ENCODE peak calls at places on chromosomes 6 and 20, in six cellular contexts. C is GM23248, K is GM23338, A is hepatocyte, V is HCT116, H is PC-3. Y is an unnamed sample.

GRCh38 chr20:1203630-1204029 is 376 bp downstream of the C20orf202 start:
- DNase-seq in C (no peak), K (no peak), A (no peak), V (no peak), H (no peak), Y (no peak)

GRCh38 chr20:18421608-18422007 is 45.2 kb downstream of the DZANK1 start:
- DNase-seq in C (no peak), K (no peak), A (no peak), V (no peak), H (no peak), Y (no peak)

GRCh38 chr6:13013681-13014550 is 297.3 kb downstream of the PHACTR1 start:
- DNase-seq in C (peak; percentile 44), K (peak; percentile 62), A (peak; percentile 24), V (no peak), H (no peak), Y (no peak)

GRCh38 chr20:11426938-11427337 is 490.8 kb upstream of the BTBD3 start:
- DNase-seq in C (no peak), K (no peak), A (no peak), V (no peak), H (no peak), Y (no peak)

GRCh38 chr6:150767585-150768164 is 97.8 kb upstream of the MTHFD1L start:
- DNase-seq in C (peak; percentile 36), K (peak; percentile 51), A (peak; percentile 18), V (no peak), H (no peak), Y (no peak)

GRCh38 chr20:48100483-48100882 is 315.2 kb upstream of the SULF2 start:
- DNase-seq in C (no peak), K (no peak), A (no peak), V (no peak), H (no peak), Y (no peak)

GRCh38 chr6:116200619-116201249 is 53.1 kb downstream of the TSPYL4 start:
- DNase-seq in C (no peak), K (no peak), A (no peak), V (no peak), H (no peak), Y (no peak)

GRCh38 chr20:34907616-34908469 is 31.4 kb downstream of the ACSS2 start:
- DNase-seq in C (peak; percentile 89), K (no peak), A (peak; percentile 73), V (peak; percentile 90), H (peak; percentile 100), Y (no peak)

GRCh38 chr6:83270971-83271714 is 78.0 kb downstream of the RWDD2A start:
- DNase-seq in C (peak; percentile 59), K (no peak), A (no peak), V (peak; percentile 55), H (peak; percentile 76), Y (no peak)

GRCh38 chr20:43925786-43926185 is 11.1 kb downstream of the TOX2 start:
- DNase-seq in C (peak; percentile 63), K (no peak), A (no peak), V (no peak), H (peak; percentile 52), Y (no peak)

GRCh38 chr6:111870054-111870750 is 3.0 kb downstream of the FYN start:
- DNase-seq in C (no peak), K (peak; percentile 54), A (no peak), V (no peak), H (no peak), Y (peak; percentile 39)

GRCh38 chr6:88920777-88921728 is 42.4 kb downstream of the RNGTT start:
- DNase-seq in C (peak; percentile 6), K (no peak), A (no peak), V (no peak), H (no peak), Y (no peak)

GRCh38 chr6:6169141-6169540 is 151.3 kb downstream of the F13A1 start:
- DNase-seq in C (no peak), K (peak; percentile 58), A (no peak), V (no peak), H (no peak), Y (no peak)

GRCh38 chr6:130070747-130071146 is 52.4 kb downstream of the L3MBTL3 start:
- DNase-seq in C (peak; percentile 25), K (no peak), A (no peak), V (no peak), H (no peak), Y (no peak)

GRCh38 chr20:36826556-36827244 is 49.2 kb upstream of the TLDC2 start:
- DNase-seq in C (no peak), K (no peak), A (no peak), V (no peak), H (no peak), Y (no peak)

GRCh38 chr6:40545954-40546353 is 41.2 kb downstream of the LRFN2 start:
- DNase-seq in C (no peak), K (peak; percentile 88), A (no peak), V (no peak), H (no peak), Y (no peak)

GRCh38 chr6:125931733-125932450 is 24.7 kb upstream of the HINT3 start:
- DNase-seq in C (no peak), K (no peak), A (no peak), V (no peak), H (no peak), Y (no peak)

GRCh38 chr20:43838703-43839060 is 76.0 kb upstream of the TOX2 start:
- DNase-seq in C (no peak), K (no peak), A (no peak), V (no peak), H (no peak), Y (no peak)

GRCh38 chr6:71250050-71250689 is 38.4 kb upstream of the OGFRL1 start:
- DNase-seq in C (peak; percentile 83), K (peak; percentile 29), A (no peak), V (no peak), H (peak; percentile 47), Y (peak; percentile 59)

GRCh38 chr6:32169211-32169610 is 4.8 kb downstream of the EGFL8 start:
- DNase-seq in C (peak; percentile 12), K (no peak), A (no peak), V (no peak), H (no peak), Y (no peak)

GRCh38 chr6:17904491-17905120 is 82.8 kb downstream of the KIF13A start:
- DNase-seq in C (no peak), K (no peak), A (no peak), V (no peak), H (no peak), Y (no peak)

GRCh38 chr6:40710626-40711354 is 123.6 kb upstream of the LRFN2 start:
- DNase-seq in C (no peak), K (no peak), A (no peak), V (no peak), H (no peak), Y (peak; percentile 60)

DNA sequence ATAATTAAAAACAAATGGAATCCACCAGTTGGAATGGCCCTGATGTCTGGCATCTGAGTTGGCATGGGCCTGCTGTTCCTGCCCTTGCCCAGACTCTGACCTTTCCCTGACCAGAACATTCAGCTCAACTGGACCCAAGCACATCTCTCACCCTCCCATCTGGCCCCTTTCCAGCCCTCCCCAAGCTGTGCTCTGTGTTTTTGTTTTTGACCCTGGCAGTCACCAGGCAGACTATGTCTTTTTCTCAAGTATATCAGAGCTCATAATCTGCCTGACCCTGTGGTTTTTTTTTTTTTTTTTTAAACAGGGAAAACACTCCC is 117.6 kb downstream of the TRDN start:
- DNase-seq in C (no peak), K (no peak), A (no peak), V (no peak), H (no peak), Y (no peak)
- H2AFZ ChIP-seq in C (no peak overlapping the region), K (no peak overlapping the region), A (no peak overlapping the region), V (no peak overlapping the region), H (no peak overlapping the region), Y (no peak overlapping the region)

GRCh38 chr20:39356913-39357312 is 394.8 kb downstream of the DHX35 start:
- DNase-seq in C (peak; percentile 7), K (no peak), A (no peak), V (no peak), H (no peak), Y (no peak)
- H3K4me2 ChIP-seq in C (no peak overlapping the region), K (no peak overlapping the region), A (no peak overlapping the region), V (no peak overlapping the region), H (no peak overlapping the region), Y (no peak overlapping the region)

DNA sequence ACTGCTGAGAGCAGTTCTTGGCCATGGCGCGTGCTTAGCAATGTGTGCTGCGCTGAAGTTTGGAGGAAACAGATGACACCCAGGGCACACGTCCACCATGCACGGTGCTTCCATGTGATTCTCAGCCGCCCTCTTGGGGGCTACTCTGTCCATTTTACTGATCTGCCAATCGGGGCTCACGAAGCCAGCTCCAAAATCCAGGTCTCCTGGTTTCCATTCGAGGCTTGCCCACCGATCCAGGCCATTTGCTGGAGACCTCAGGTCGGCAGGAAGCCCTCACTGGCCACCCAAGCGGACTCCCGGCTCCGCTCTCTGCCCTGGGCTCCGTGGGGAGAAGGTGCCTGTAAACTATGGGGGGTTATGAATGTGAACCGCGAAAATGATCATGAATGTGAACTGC is 11.7 kb upstream of the FRMD1 start:
- DNase-seq in C (no peak), K (no peak), A (no peak), V (no peak), H (no peak), Y (no peak)
- TF ChIP-seq EZH2phosphoT487 in C (no peak), K (no peak), A (no peak), V (no peak), H (no peak), Y (no peak)

GRCh38 chr6:2471474-2471873 is 226.1 kb upstream of the GMDS start:
- DNase-seq in C (no peak), K (no peak), A (no peak), V (no peak), H (no peak), Y (no peak)
- H2AFZ ChIP-seq in C (no peak overlapping the region), K (no peak overlapping the region), A (no peak overlapping the region), V (no peak overlapping the region), H (no peak overlapping the region), Y (no peak overlapping the region)

GRCh38 chr20:21513181-21513663 is 642 bp downstream of the NKX2-2 start:
- DNase-seq in C (peak; percentile 25), K (peak; percentile 47), A (no peak), V (no peak), H (no peak), Y (no peak)

GRCh38 chr20:21512634-21513180 is 1.2 kb downstream of the NKX2-2 start:
- DNase-seq in C (no peak), K (no peak), A (no peak), V (no peak), H (no peak), Y (no peak)

GRCh38 chr20:21510995-21511394 is 2.9 kb downstream of the NKX2-2 start:
- DNase-seq in C (no peak), K (no peak), A (no peak), V (no peak), H (no peak), Y (no peak)

GRCh38 chr20:21511485-21511849 is 2.4 kb downstream of the NKX2-2 start:
- DNase-seq in C (no peak), K (peak; percentile 45), A (no peak), V (no peak), H (no peak), Y (no peak)

GRCh38 chr20:21511850-21512633 is 1.8 kb downstream of the NKX2-2 start:
- DNase-seq in C (no peak), K (peak; percentile 71), A (no peak), V (no peak), H (no peak), Y (no peak)
- H3K4me2 ChIP-seq in C (peak overlapping the region; percentile 47), K (peak overlapping the region; percentile 85), A (peak overlapping the region; percentile 89), V (no peak overlapping the region), H (peak overlapping the region; percentile 77), Y (no peak overlapping the region)

GRCh38 chr6:7529141-7529540 is 12.3 kb upstream of the DSP start:
- DNase-seq in C (no peak), K (no peak), A (no peak), V (no peak), H (no peak), Y (no peak)
- TF ChIP-seq EZH2phosphoT487 in C (no peak), K (no peak), A (no peak), V (no peak), H (no peak), Y (no peak)

GRCh38 chr20:52291109-52291508 is 99.5 kb upstream of the ZFP64 start:
- DNase-seq in C (no peak), K (peak; percentile 14), A (no peak), V (no peak), H (no peak), Y (no peak)
- H2AFZ ChIP-seq in C (no peak overlapping the region), K (peak overlapping the region; percentile 52), A (no peak overlapping the region), V (no peak overlapping the region), H (no peak overlapping the region), Y (no peak overlapping the region)